ENCODE peak calls at places on chromosomes 4 and X, in six cellular contexts. P, M, I, V, N and W are unnamed samples.

GRCh38 chrX:11423362-11423818 is 130.2 kb downstream of the AMELX start:
- DNase-seq in I (peak), N (peak), P (no peak), V (no peak), M (no peak), W (no peak)

GRCh38 chr4:68735106-68735505 is 64.7 kb upstream of the UGT2B15 start:
- DNase-seq in V (no peak), N (no peak), P (no peak), I (no peak), M (no peak), W (no peak)

GRCh38 chrX:51825432-51825831 is 68.0 kb upstream of the MAGED1 start:
- DNase-seq in I (no peak), P (no peak), N (no peak), M (no peak), V (no peak), W (no peak)

GRCh38 chrX:110293658-110294453 is 24.0 kb downstream of the AMMECR1 start:
- DNase-seq in P (no peak), N (no peak), I (no peak), V (no peak), M (no peak), W (no peak)

GRCh38 chr4:141027421-141027820 is 105.8 kb downstream of the RNF150 start:
- DNase-seq in V (no peak), I (no peak), P (no peak), M (no peak), N (no peak), W (no peak)

GRCh38 chr4:42306221-42307109 is 90.8 kb upstream of the SHISA3 start:
- DNase-seq in P (no peak), V (no peak), I (no peak), N (no peak), M (no peak), W (no peak)

GRCh38 chrX:24838624-24839023 is 144.9 kb downstream of the POLA1 start:
- DNase-seq in P (peak), I (peak), N (no peak), V (no peak), M (no peak), W (no peak)

GRCh38 chrX:150504399-150505186 is 63.8 kb upstream of the MTM1 start:
- DNase-seq in P (no peak), I (no peak), N (no peak), M (no peak), V (no peak), W (no peak)

GRCh38 chr4:41281038-41281634 is 24.4 kb downstream of the UCHL1 start:
- DNase-seq in I (peak), N (peak), M (no peak), P (peak), V (peak), W (no peak)

GRCh38 chr4:180913750-180914149 is 1329.5 kb upstream of the TENM3 start:
- DNase-seq in V (no peak), M (no peak), P (no peak), N (no peak), I (no peak), W (no peak)

GRCh38 chrX:115952417-115953092 is 218.0 kb upstream of the AGTR2 start:
- DNase-seq in V (no peak), N (no peak), P (peak), M (no peak), I (no peak), W (no peak)

GRCh38 chr4:132269303-132269990 is 879.6 kb upstream of the PCDH10 start:
- DNase-seq in I (no peak), P (no peak), N (no peak), V (no peak), M (no peak), W (no peak)

GRCh38 chr4:130747842-130748241 is 1651.9 kb downstream of the C4orf33 start:
- DNase-seq in I (no peak), M (no peak), N (no peak), V (no peak), P (peak), W (no peak)

GRCh38 chr4:13481569-13481968 is 2.6 kb downstream of the RAB28 start:
- DNase-seq in V (no peak), M (no peak), N (no peak), I (no peak), P (no peak), W (no peak)

GRCh38 chr4:35516102-35516501 is 728.2 kb downstream of the ARAP2 start:
- DNase-seq in N (no peak), V (no peak), I (no peak), P (no peak), M (no peak), W (no peak)

GRCh38 chr4:118845552-118846065 is 9.7 kb upstream of the SEC24D start:
- DNase-seq in P (no peak), I (no peak), M (no peak), V (no peak), N (no peak), W (no peak)

GRCh38 chr4:121789470-121789869 is 11.7 kb upstream of the EXOSC9 start:
- DNase-seq in M (no peak), P (no peak), I (no peak), V (no peak), N (no peak), W (no peak)

GRCh38 chrX:108022491-108023089 is 22.3 kb upstream of the VSIG1 start:
- DNase-seq in V (no peak), M (no peak), P (no peak), N (no peak), I (no peak), W (no peak)

GRCh38 chr4:4270529-4270928 is 19.4 kb downstream of the LYAR start:
- DNase-seq in I (no peak), P (no peak), N (no peak), V (no peak), M (no peak), W (no peak)

GRCh38 chr4:183450108-183450507 is 5.7 kb downstream of the CDKN2AIP start:
- DNase-seq in P (no peak), M (no peak), I (no peak), N (no peak), V (no peak), W (no peak)
- TF ChIP-seq CTCF in P (no peak), M (no peak), I (no peak), N (no peak), V (no peak), W (no peak)

GRCh38 chr4:157172011-157172410 is 48.5 kb upstream of the GRIA2 start:
- DNase-seq in M (no peak), I (no peak), N (no peak), P (no peak), V (no peak), W (no peak)
- TF ChIP-seq CTCF in M (no peak), I (no peak), N (no peak), P (peak), V (no peak), W (peak)

GRCh38 chrX:40867352-40867751 is 132.0 kb upstream of the MED14 start:
- DNase-seq in M (no peak), N (no peak), I (no peak), V (no peak), P (no peak), W (no peak)

GRCh38 chrX:40866878-40867277 is 131.5 kb upstream of the MED14 start:
- DNase-seq in P (no peak), I (no peak), V (no peak), M (no peak), N (no peak), W (no peak)

GRCh38 chrX:40868868-40869267 is 133.5 kb upstream of the MED14 start:
- DNase-seq in I (no peak), V (no peak), M (no peak), N (no peak), P (no peak), W (no peak)

GRCh38 chrX:40871385-40872082 is 136.2 kb upstream of the MED14 start:
- DNase-seq in V (no peak), I (peak), N (no peak), M (no peak), P (no peak), W (no peak)
- TF ChIP-seq CTCF in V (no peak), I (no peak), N (no peak), M (no peak), P (no peak), W (peak)

GRCh38 chrX:50448565-50448964 is 22.1 kb downstream of the DGKK start:
- DNase-seq in M (no peak), V (no peak), N (peak), I (no peak), P (peak), W (no peak)
- TF ChIP-seq CTCF in M (no peak), V (no peak), N (peak), I (no peak), P (peak), W (no peak)

GRCh38 chr4:76447326-76447954 is 12.4 kb downstream of the SHROOM3 start:
- DNase-seq in I (no peak), P (no peak), N (no peak), V (no peak), M (no peak), W (no peak)
- TF ChIP-seq CTCF in I (no peak), P (no peak), N (no peak), V (no peak), M (no peak), W (no peak)